ENCODE peak calls at places on chromosomes 11 and 22, in eight cellular contexts. C, M, S, J, W, Y, X and E are unnamed samples.

GRCh38 chr22:46735747-46736608 is 2.1 kb downstream of the CERK start:
- DNase-seq in W (no peak), Y (no peak), X (no peak), S (no peak), M (no peak), C (no peak), J (no peak), E (no peak)

GRCh38 chr22:46796566-46797195 is 34.2 kb downstream of the TBC1D22A start:
- DNase-seq in S (no peak), W (no peak), M (no peak), J (peak; percentile 40), C (no peak), X (no peak), Y (no peak), E (no peak)

GRCh38 chr11:38384568-38384967 is 1786.5 kb upstream of the RAG2 start:
- DNase-seq in M (peak; percentile 52), S (no peak), X (no peak), W (no peak), C (no peak), J (no peak), Y (peak; percentile 0), E (peak; percentile 57)

GRCh38 chr11:15688351-15688792 is 573.6 kb downstream of the INSC start:
- DNase-seq in J (no peak), M (peak; percentile 67), W (no peak), C (no peak), Y (peak; percentile 61), S (no peak), X (peak; percentile 47), E (peak; percentile 59)

GRCh38 chr22:48351376-48352085 is 1476.1 kb downstream of the BRD1 start:
- DNase-seq in X (no peak), J (no peak), Y (no peak), C (no peak), M (no peak), S (no peak), W (no peak), E (no peak)

GRCh38 chr22:25569983-25570382 is 5.5 kb downstream of the GRK3 start:
- DNase-seq in S (no peak), W (no peak), Y (no peak), M (no peak), C (peak; percentile 62), X (no peak), J (no peak), E (no peak)

GRCh38 chr11:117942255-117942654 is 13.1 kb upstream of the TMPRSS13 start:
- DNase-seq in W (no peak), M (no peak), J (no peak), X (no peak), S (no peak), Y (no peak), C (no peak), E (no peak)

GRCh38 chr11:61888043-61888442 is 3.3 kb downstream of the FADS3 start:
- DNase-seq in X (peak; percentile 83), S (peak; percentile 63), C (no peak), M (peak; percentile 94), J (peak; percentile 56), Y (peak; percentile 87), W (no peak), E (peak; percentile 77)

GRCh38 chr22:45216133-45217003 is 24.3 kb downstream of the KIAA0930 start:
- DNase-seq in C (no peak), Y (peak; percentile 42), X (peak; percentile 7), S (no peak), J (no peak), M (peak; percentile 43), W (no peak), E (no peak)

GRCh38 chr11:14418801-14419417 is 59.9 kb upstream of the RRAS2 start:
- DNase-seq in S (no peak), C (no peak), X (no peak), M (no peak), Y (peak; percentile 45), W (no peak), J (peak; percentile 58), E (no peak)

GRCh38 chr11:59429924-59430516 is 3.8 kb upstream of the OR5A2 start:
- DNase-seq in X (no peak), Y (peak; percentile 58), J (peak; percentile 56), C (peak; percentile 35), M (peak; percentile 45), S (no peak), W (peak; percentile 76), E (peak; percentile 12)

GRCh38 chr11:117575856-117576255 is 221.2 kb downstream of the DSCAML1 start:
- DNase-seq in M (no peak), W (no peak), J (no peak), S (no peak), Y (no peak), X (no peak), C (no peak), E (no peak)

GRCh38 chr11:108551653-108552462 is 41.7 kb downstream of the EXPH5 start:
- DNase-seq in C (no peak), S (no peak), X (no peak), Y (peak; percentile 66), J (no peak), W (no peak), M (peak; percentile 43), E (no peak)

GRCh38 chr22:26894766-26895485 is 237.5 kb downstream of the MIAT start:
- DNase-seq in X (no peak), M (peak; percentile 95), Y (peak; percentile 87), J (no peak), W (no peak), C (no peak), S (peak; percentile 84), E (peak; percentile 84)

DNA sequence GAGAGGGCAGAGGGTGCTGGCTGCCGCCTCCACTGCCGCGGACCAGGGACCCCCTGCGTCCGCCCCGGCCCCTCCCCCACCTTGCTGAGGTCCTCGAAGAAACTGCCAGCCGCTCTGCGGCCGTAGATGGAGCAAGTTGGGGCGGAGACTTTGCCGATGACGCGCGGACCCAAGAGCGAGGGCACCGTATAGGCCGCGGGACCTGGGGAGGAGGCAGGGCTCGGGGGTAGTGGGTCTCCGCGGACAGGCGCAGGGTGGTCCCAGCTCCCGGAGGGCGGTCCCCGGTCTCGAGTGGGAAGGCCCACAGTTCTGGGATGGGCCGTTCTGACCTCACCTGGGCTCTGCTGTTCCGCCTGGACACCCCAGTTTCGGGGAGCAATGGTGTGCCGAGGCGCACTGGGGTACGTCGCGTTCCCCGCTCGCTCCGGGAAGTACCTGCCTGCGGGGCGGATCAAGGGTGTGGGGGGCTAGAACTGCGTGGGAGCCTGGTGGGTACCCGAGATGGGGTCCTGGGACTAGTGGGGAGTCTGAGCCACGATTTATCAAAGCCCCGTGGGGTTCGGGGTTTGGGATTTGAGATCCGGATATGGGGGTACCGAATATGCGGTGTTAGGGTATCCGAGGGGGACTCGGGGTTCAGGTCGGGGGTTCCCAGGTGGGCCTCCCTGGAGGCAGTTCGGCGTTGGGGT is 1.2 kb upstream of the TYMP start:
- DNase-seq in X (peak; percentile 89), Y (peak; percentile 86), J (peak; percentile 96), S (peak; percentile 35), W (no peak), C (peak; percentile 86), M (peak; percentile 60), E (no peak)
- H3K4me3 ChIP-seq in X (peak overlapping the region; percentile 57), Y (peak overlapping the region; percentile 55), J (peak overlapping the region; percentile 70), S (peak overlapping the region; percentile 52), W (peak overlapping the region; percentile 82), C (peak overlapping the region; percentile 58), M (peak overlapping the region; percentile 27), E (peak overlapping the region; percentile 31)

GRCh38 chr11:73382747-73383146 is 6.5 kb downstream of the RELT start:
- DNase-seq in J (no peak), M (no peak), Y (no peak), W (no peak), X (no peak), S (no peak), C (no peak), E (no peak)

GRCh38 chr11:73383249-73384126 is 7.3 kb downstream of the RELT start:
- DNase-seq in X (no peak), S (no peak), C (no peak), M (no peak), Y (no peak), J (no peak), W (no peak), E (no peak)

GRCh38 chr11:73384531-73384870 is 8.3 kb downstream of the RELT start:
- DNase-seq in C (no peak), M (no peak), S (no peak), Y (no peak), X (no peak), W (no peak), J (no peak), E (no peak)

GRCh38 chr11:73384871-73385692 is 8.9 kb downstream of the RELT start:
- DNase-seq in W (no peak), S (no peak), Y (no peak), X (peak; percentile 73), C (peak; percentile 93), J (peak; percentile 91), M (no peak), E (no peak)

GRCh38 chr11:73384127-73384441 is 7.9 kb downstream of the RELT start:
- DNase-seq in M (no peak), C (no peak), J (no peak), Y (no peak), W (no peak), X (no peak), S (no peak), E (no peak)
- H3K4me3 ChIP-seq in M (no peak overlapping the region), C (no peak overlapping the region), J (no peak overlapping the region), Y (no peak overlapping the region), W (no peak overlapping the region), X (no peak overlapping the region), S (no peak overlapping the region), E (no peak overlapping the region)

GRCh38 chr11:6746086-6746618 is 25.6 kb downstream of the OR2AG2 start:
- DNase-seq in W (no peak), S (no peak), C (no peak), J (peak; percentile 86), Y (no peak), X (no peak), M (no peak), E (no peak)

GRCh38 chr11:6745465-6746015 is 26.2 kb downstream of the OR2AG2 start:
- DNase-seq in Y (no peak), W (no peak), X (no peak), C (peak; percentile 38), M (no peak), J (no peak), S (no peak), E (no peak)

GRCh38 chr11:6747097-6747662 is 24.6 kb downstream of the OR2AG2 start:
- DNase-seq in M (no peak), S (no peak), Y (no peak), J (no peak), W (no peak), C (no peak), X (no peak), E (no peak)

GRCh38 chr11:6745018-6745417 is 26.8 kb downstream of the OR2AG2 start:
- DNase-seq in X (no peak), J (no peak), Y (no peak), C (no peak), M (no peak), W (no peak), S (no peak), E (no peak)

GRCh38 chr11:6746626-6747025 is 25.1 kb downstream of the OR2AG2 start:
- DNase-seq in C (no peak), W (no peak), S (no peak), M (no peak), J (no peak), Y (no peak), X (no peak), E (no peak)
- H3K4me3 ChIP-seq in C (no peak overlapping the region), W (no peak overlapping the region), S (no peak overlapping the region), M (no peak overlapping the region), J (peak overlapping the region; percentile 29), Y (no peak overlapping the region), X (peak overlapping the region; percentile 32), E (no peak overlapping the region)

GRCh38 chr22:19719055-19719482 is 4.3 kb upstream of the GP1BB start:
- DNase-seq in Y (no peak), C (no peak), X (peak; percentile 54), S (no peak), W (no peak), J (no peak), M (no peak), E (no peak)
- H3K4me3 ChIP-seq in Y (no peak overlapping the region), C (no peak overlapping the region), X (peak overlapping the region; percentile 70), S (peak overlapping the region; percentile 65), W (no peak overlapping the region), J (peak overlapping the region; percentile 58), M (peak overlapping the region; percentile 2), E (peak overlapping the region; percentile 44)